ENCODE peak calls at places on chromosomes 7 and 10, in ten cellular contexts. W is breast epithelium, I is A549, Q is right lobe of liver, B is ovary, C is spleen, K is heart left ventricle, R is suprapubic skin, P is sigmoid colon, G is HCT116. Y is an unnamed sample.

GRCh38 chr7:44534501-44534900 is 6.6 kb downstream of the NPC1L1 start:
- DNase-seq in W (no peak), I (peak; percentile 91), Q (no peak), B (no peak), C (no peak), K (no peak), R (no peak), P (no peak), G (peak; percentile 43), Y (peak; percentile 33)

GRCh38 chr10:53487019-53487983 is 714.7 kb upstream of the MBL2 start:
- DNase-seq in W (no peak), I (no peak), Q (no peak), B (no peak), C (no peak), K (peak; percentile 46), R (no peak), P (peak; percentile 51), G (no peak), Y (no peak)

GRCh38 chr7:4837814-4838625 is 23.8 kb downstream of the PAPOLB start:
- DNase-seq in W (no peak), I (no peak), Q (no peak), B (no peak), C (peak; percentile 64), K (no peak), R (peak; percentile 36), P (peak; percentile 46), G (no peak), Y (no peak)

GRCh38 chr10:86961481-86962091 is 3.2 kb downstream of the SNCG start:
- DNase-seq in W (no peak), I (no peak), Q (no peak), B (peak; percentile 16), C (peak; percentile 64), K (no peak), R (peak; percentile 62), P (peak; percentile 53), G (no peak), Y (no peak)

GRCh38 chr10:20836401-20836800 is 60.7 kb downstream of the NEBL start:
- DNase-seq in W (no peak), I (no peak), Q (no peak), B (no peak), C (no peak), K (no peak), R (no peak), P (no peak), G (no peak), Y (no peak)

GRCh38 chr7:18715988-18716387 is 220.4 kb downstream of the HDAC9 start:
- DNase-seq in W (no peak), I (no peak), Q (no peak), B (no peak), C (no peak), K (no peak), R (no peak), P (no peak), G (no peak), Y (no peak)

GRCh38 chr10:58513189-58514101 is 773 bp downstream of the BICC1 start:
- DNase-seq in W (peak; percentile 49), I (peak; percentile 69), Q (peak; percentile 23), B (peak; percentile 84), C (peak; percentile 81), K (peak; percentile 64), R (peak; percentile 87), P (peak; percentile 89), G (no peak), Y (peak; percentile 45)

GRCh38 chr7:44108768-44109750 is 4.9 kb downstream of the AEBP1 start:
- DNase-seq in W (no peak), I (no peak), Q (no peak), B (no peak), C (no peak), K (no peak), R (no peak), P (no peak), G (no peak), Y (no peak)

GRCh38 chr10:27448926-27449325 is 55.2 kb upstream of the RAB18 start:
- DNase-seq in W (no peak), I (no peak), Q (no peak), B (no peak), C (no peak), K (no peak), R (no peak), P (no peak), G (peak; percentile 8), Y (no peak)

GRCh38 chr10:132616170-132616994 is 78.8 kb downstream of the INPP5A start:
- DNase-seq in W (no peak), I (no peak), Q (no peak), B (no peak), C (peak; percentile 74), K (no peak), R (peak; percentile 58), P (no peak), G (no peak), Y (no peak)

GRCh38 chr7:42068554-42069280 is 168.3 kb downstream of the GLI3 start:
- DNase-seq in W (no peak), I (no peak), Q (no peak), B (no peak), C (no peak), K (no peak), R (no peak), P (no peak), G (no peak), Y (no peak)

GRCh38 chr7:156620246-156620775 is 20.3 kb upstream of the RNF32 start:
- DNase-seq in W (no peak), I (no peak), Q (no peak), B (no peak), C (no peak), K (no peak), R (no peak), P (no peak), G (no peak), Y (no peak)

GRCh38 chr10:3761111-3761686 is 23.8 kb downstream of the KLF6 start:
- DNase-seq in W (no peak), I (no peak), Q (no peak), B (no peak), C (no peak), K (no peak), R (no peak), P (no peak), G (no peak), Y (no peak)

GRCh38 chr10:551489-552252 is 137.8 kb downstream of the DIP2C start:
- DNase-seq in W (no peak), I (no peak), Q (no peak), B (no peak), C (no peak), K (no peak), R (no peak), P (no peak), G (no peak), Y (no peak)

GRCh38 chr7:47772492-47772891 is 175.8 kb downstream of the PKD1L1 start:
- DNase-seq in W (no peak), I (no peak), Q (no peak), B (no peak), C (no peak), K (no peak), R (no peak), P (no peak), G (no peak), Y (no peak)
- H3K27ac ChIP-seq in W (no peak overlapping the region), I (peak overlapping the region; percentile 75), Q (no peak overlapping the region), B (no peak overlapping the region), C (no peak overlapping the region), K (no peak overlapping the region), R (no peak overlapping the region), P (peak overlapping the region; percentile 70), G (no peak overlapping the region), Y (no peak overlapping the region)

GRCh38 chr7:7005303-7005702 is 177.0 kb upstream of the C1GALT1 start:
- DNase-seq in W (no peak), I (no peak), Q (no peak), B (no peak), C (no peak), K (no peak), R (no peak), P (no peak), G (no peak), Y (no peak)

GRCh38 chr7:7002416-7003062 is 176.5 kb upstream of the CCZ1B start:
- DNase-seq in W (no peak), I (no peak), Q (no peak), B (no peak), C (no peak), K (no peak), R (no peak), P (no peak), G (no peak), Y (no peak)
- TF ChIP-seq POLR2A in W (no peak), I (no peak), Q (no peak), B (no peak), C (no peak), K (no peak), R (no peak), P (no peak), G (no peak), Y (no peak)

GRCh38 chr7:117673839-117674238 is 194.0 kb downstream of the CFTR start:
- DNase-seq in W (no peak), I (peak; percentile 20), Q (no peak), B (no peak), C (no peak), K (no peak), R (no peak), P (no peak), G (peak; percentile 24), Y (no peak)
- H3K27ac ChIP-seq in W (peak overlapping the region; percentile 15), I (peak overlapping the region; percentile 21), Q (no peak overlapping the region), B (no peak overlapping the region), C (no peak overlapping the region), K (no peak overlapping the region), R (peak overlapping the region; percentile 59), P (no peak overlapping the region), G (no peak overlapping the region), Y (peak overlapping the region; percentile 83)

GRCh38 chr7:31056775-31057346 is 4.8 kb downstream of the ADCYAP1R1 start:
- DNase-seq in W (no peak), I (no peak), Q (no peak), B (no peak), C (no peak), K (no peak), R (no peak), P (no peak), G (peak; percentile 24), Y (no peak)

GRCh38 chr7:31061185-31061584 is 9.1 kb downstream of the ADCYAP1R1 start:
- DNase-seq in W (no peak), I (no peak), Q (no peak), B (no peak), C (no peak), K (no peak), R (no peak), P (no peak), G (no peak), Y (no peak)

GRCh38 chr7:31058688-31059087 is 6.6 kb downstream of the ADCYAP1R1 start:
- DNase-seq in W (no peak), I (no peak), Q (no peak), B (no peak), C (no peak), K (no peak), R (no peak), P (no peak), G (no peak), Y (no peak)

GRCh38 chr7:31058122-31058521 is 6.0 kb downstream of the ADCYAP1R1 start:
- DNase-seq in W (no peak), I (no peak), Q (no peak), B (no peak), C (no peak), K (no peak), R (no peak), P (no peak), G (no peak), Y (no peak)

DNA sequence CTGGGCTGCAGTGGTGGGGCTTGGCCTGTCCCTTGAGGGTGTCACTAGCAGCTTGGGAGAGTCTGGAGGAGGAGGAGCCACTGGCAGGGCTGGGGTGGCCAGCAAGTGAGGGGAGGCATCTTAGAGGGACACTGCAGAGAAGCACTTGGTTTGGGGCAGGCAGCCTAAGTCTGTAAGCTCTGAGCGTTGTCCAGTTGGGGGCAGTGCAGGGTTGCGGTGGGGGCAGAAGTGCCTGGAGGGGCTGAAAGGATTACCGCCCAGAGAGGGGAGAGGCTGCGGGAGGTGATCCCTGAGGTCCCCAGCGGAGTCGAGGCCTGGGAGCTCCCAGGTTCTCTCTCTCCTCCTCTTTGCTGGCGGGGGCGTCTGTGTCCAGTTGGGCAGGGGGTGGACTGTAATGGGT is 7.4 kb downstream of the ADCYAP1R1 start:
- DNase-seq in W (no peak), I (no peak), Q (no peak), B (no peak), C (no peak), K (no peak), R (no peak), P (peak; percentile 68), G (no peak), Y (no peak)
- TF ChIP-seq POLR2A in W (no peak), I (no peak), Q (no peak), B (no peak), C (no peak), K (no peak), R (no peak), P (no peak), G (no peak), Y (no peak)

Y was measured in transverse colon.